ENCODE peak calls at places on chromosomes 3 and 15, in eight cellular contexts. One of them, this sample, is unnamed.
A peak's percentile ranks its signal among the peaks of the same experiment; 100 is the strongest.

GRCh38 chr15:69317392-69317841 is 18.7 kb downstream of the PAQR5 start:
- DNase-seq in OCI-LY7: no peak
- DNase-seq in GM12865: no peak
- DNase-seq in GM13977: no peak
- DNase-seq in lower lobe of right lung: no peak
- DNase-seq in GM13976: no peak
- DNase-seq in fibroblast of the aortic adventitia: no peak
- DNase-seq in mesothelial cell of epicardium: no peak
- DNase-seq in this sample: no peak

GRCh38 chr15:42724276-42724675 is 12.7 kb downstream of the CDAN1 start:
- DNase-seq in OCI-LY7: no peak
- DNase-seq in GM12865: no peak
- DNase-seq in GM13977: peak; percentile 6
- DNase-seq in lower lobe of right lung: no peak
- DNase-seq in GM13976: peak; percentile 7
- DNase-seq in fibroblast of the aortic adventitia: no peak
- DNase-seq in mesothelial cell of epicardium: no peak
- DNase-seq in this sample: no peak

GRCh38 chr3:106482436-106482835 is 613.6 kb upstream of the CBLB start:
- DNase-seq in OCI-LY7: no peak
- DNase-seq in GM12865: no peak
- DNase-seq in GM13977: no peak
- DNase-seq in lower lobe of right lung: no peak
- DNase-seq in GM13976: no peak
- DNase-seq in fibroblast of the aortic adventitia: peak; percentile 46
- DNase-seq in mesothelial cell of epicardium: no peak
- DNase-seq in this sample: no peak

GRCh38 chr15:63083541-63083940 is 38.1 kb upstream of the LACTB start:
- DNase-seq in OCI-LY7: no peak
- DNase-seq in GM12865: no peak
- DNase-seq in GM13977: no peak
- DNase-seq in lower lobe of right lung: no peak
- DNase-seq in GM13976: no peak
- DNase-seq in fibroblast of the aortic adventitia: no peak
- DNase-seq in mesothelial cell of epicardium: no peak
- DNase-seq in this sample: no peak

GRCh38 chr3:127865941-127866340 is 43.6 kb upstream of the MGLL start:
- DNase-seq in OCI-LY7: no peak
- DNase-seq in GM12865: no peak
- DNase-seq in GM13977: no peak
- DNase-seq in lower lobe of right lung: no peak
- DNase-seq in GM13976: no peak
- DNase-seq in fibroblast of the aortic adventitia: peak; percentile 20
- DNase-seq in mesothelial cell of epicardium: no peak
- DNase-seq in this sample: no peak

GRCh38 chr3:150249776-150250175 is 158.3 kb upstream of the TSC22D2 start:
- DNase-seq in OCI-LY7: no peak
- DNase-seq in GM12865: no peak
- DNase-seq in GM13977: no peak
- DNase-seq in lower lobe of right lung: no peak
- DNase-seq in GM13976: no peak
- DNase-seq in fibroblast of the aortic adventitia: no peak
- DNase-seq in mesothelial cell of epicardium: no peak
- DNase-seq in this sample: no peak

GRCh38 chr15:42239528-42240245 is 31.6 kb upstream of the VPS39 start:
- DNase-seq in OCI-LY7: no peak
- DNase-seq in GM12865: no peak
- DNase-seq in GM13977: no peak
- DNase-seq in lower lobe of right lung: no peak
- DNase-seq in GM13976: no peak
- DNase-seq in fibroblast of the aortic adventitia: no peak
- DNase-seq in mesothelial cell of epicardium: no peak
- DNase-seq in this sample: no peak

GRCh38 chr3:125118600-125118999 is 62.8 kb upstream of the HEG1 start:
- DNase-seq in OCI-LY7: no peak
- DNase-seq in GM12865: no peak
- DNase-seq in GM13977: no peak
- DNase-seq in lower lobe of right lung: no peak
- DNase-seq in GM13976: no peak
- DNase-seq in fibroblast of the aortic adventitia: no peak
- DNase-seq in mesothelial cell of epicardium: no peak
- DNase-seq in this sample: peak; percentile 90

GRCh38 chr3:50279255-50280016 is 549 bp downstream of the LSMEM2 start:
- DNase-seq in OCI-LY7: no peak
- DNase-seq in GM12865: no peak
- DNase-seq in GM13977: no peak
- DNase-seq in lower lobe of right lung: no peak
- DNase-seq in GM13976: no peak
- DNase-seq in fibroblast of the aortic adventitia: no peak
- DNase-seq in mesothelial cell of epicardium: no peak
- DNase-seq in this sample: no peak

GRCh38 chr3:22210693-22211092 is 459.7 kb upstream of the ZNF385D start:
- DNase-seq in OCI-LY7: no peak
- DNase-seq in GM12865: no peak
- DNase-seq in GM13977: no peak
- DNase-seq in lower lobe of right lung: no peak
- DNase-seq in GM13976: no peak
- DNase-seq in fibroblast of the aortic adventitia: no peak
- DNase-seq in mesothelial cell of epicardium: no peak
- DNase-seq in this sample: no peak

GRCh38 chr15:67943961-67944674 is 104.3 kb upstream of the RNU6-1 start:
- DNase-seq in OCI-LY7: no peak
- DNase-seq in GM12865: no peak
- DNase-seq in GM13977: no peak
- DNase-seq in lower lobe of right lung: peak; percentile 61
- DNase-seq in GM13976: no peak
- DNase-seq in fibroblast of the aortic adventitia: peak; percentile 75
- DNase-seq in mesothelial cell of epicardium: no peak
- DNase-seq in this sample: no peak

GRCh38 chr3:41026394-41027177 is 172.7 kb upstream of the CTNNB1 start:
- DNase-seq in OCI-LY7: no peak
- DNase-seq in GM12865: no peak
- DNase-seq in GM13977: no peak
- DNase-seq in lower lobe of right lung: peak; percentile 49
- DNase-seq in GM13976: no peak
- DNase-seq in fibroblast of the aortic adventitia: peak; percentile 42
- DNase-seq in mesothelial cell of epicardium: peak; percentile 42
- DNase-seq in this sample: no peak

GRCh38 chr3:152021951-152022461 is 148.6 kb downstream of the SUCNR1 start:
- DNase-seq in OCI-LY7: no peak
- DNase-seq in GM12865: no peak
- DNase-seq in GM13977: no peak
- DNase-seq in lower lobe of right lung: peak; percentile 38
- DNase-seq in GM13976: no peak
- DNase-seq in fibroblast of the aortic adventitia: peak; percentile 37
- DNase-seq in mesothelial cell of epicardium: no peak
- DNase-seq in this sample: no peak

GRCh38 chr3:189446959-189447560 is 184.1 kb upstream of the TP63 start:
- DNase-seq in OCI-LY7: no peak
- DNase-seq in GM12865: no peak
- DNase-seq in GM13977: no peak
- DNase-seq in lower lobe of right lung: no peak
- DNase-seq in GM13976: no peak
- DNase-seq in fibroblast of the aortic adventitia: peak; percentile 53
- DNase-seq in mesothelial cell of epicardium: no peak
- DNase-seq in this sample: no peak

GRCh38 chr3:114709102-114709501 is 415.3 kb downstream of the TIGIT start:
- DNase-seq in OCI-LY7: no peak
- DNase-seq in GM12865: no peak
- DNase-seq in GM13977: no peak
- DNase-seq in lower lobe of right lung: no peak
- DNase-seq in GM13976: peak; percentile 17
- DNase-seq in fibroblast of the aortic adventitia: peak; percentile 40
- DNase-seq in mesothelial cell of epicardium: no peak
- DNase-seq in this sample: no peak

GRCh38 chr15:45448066-45448510 is 69.7 kb upstream of the GATM start:
- DNase-seq in OCI-LY7: no peak
- DNase-seq in GM12865: no peak
- DNase-seq in GM13977: no peak
- DNase-seq in lower lobe of right lung: peak; percentile 76
- DNase-seq in GM13976: peak; percentile 42
- DNase-seq in fibroblast of the aortic adventitia: no peak
- DNase-seq in mesothelial cell of epicardium: no peak
- DNase-seq in this sample: no peak

GRCh38 chr15:28887344-28888174 is 1.8 kb downstream of the APBA2 start:
- DNase-seq in OCI-LY7: no peak
- DNase-seq in GM12865: no peak
- DNase-seq in GM13977: no peak
- DNase-seq in lower lobe of right lung: peak; percentile 30
- DNase-seq in GM13976: no peak
- DNase-seq in fibroblast of the aortic adventitia: no peak
- DNase-seq in mesothelial cell of epicardium: no peak
- DNase-seq in this sample: no peak

GRCh38 chr15:28884151-28884940 is 1.4 kb upstream of the APBA2 start:
- DNase-seq in OCI-LY7: no peak
- DNase-seq in GM12865: no peak
- DNase-seq in GM13977: no peak
- DNase-seq in lower lobe of right lung: no peak
- DNase-seq in GM13976: no peak
- DNase-seq in fibroblast of the aortic adventitia: no peak
- DNase-seq in mesothelial cell of epicardium: no peak
- DNase-seq in this sample: no peak

GRCh38 chr15:28885289-28885629 is 515 bp upstream of the APBA2 start:
- DNase-seq in OCI-LY7: no peak
- DNase-seq in GM12865: no peak
- DNase-seq in GM13977: no peak
- DNase-seq in lower lobe of right lung: no peak
- DNase-seq in GM13976: no peak
- DNase-seq in fibroblast of the aortic adventitia: no peak
- DNase-seq in mesothelial cell of epicardium: no peak
- DNase-seq in this sample: no peak

GRCh38 chr15:28886431-28887343 is 913 bp downstream of the APBA2 start:
- DNase-seq in OCI-LY7: no peak
- DNase-seq in GM12865: no peak
- DNase-seq in GM13977: no peak
- DNase-seq in lower lobe of right lung: peak; percentile 10
- DNase-seq in GM13976: no peak
- DNase-seq in fibroblast of the aortic adventitia: no peak
- DNase-seq in mesothelial cell of epicardium: peak; percentile 48
- DNase-seq in this sample: no peak

DNA sequence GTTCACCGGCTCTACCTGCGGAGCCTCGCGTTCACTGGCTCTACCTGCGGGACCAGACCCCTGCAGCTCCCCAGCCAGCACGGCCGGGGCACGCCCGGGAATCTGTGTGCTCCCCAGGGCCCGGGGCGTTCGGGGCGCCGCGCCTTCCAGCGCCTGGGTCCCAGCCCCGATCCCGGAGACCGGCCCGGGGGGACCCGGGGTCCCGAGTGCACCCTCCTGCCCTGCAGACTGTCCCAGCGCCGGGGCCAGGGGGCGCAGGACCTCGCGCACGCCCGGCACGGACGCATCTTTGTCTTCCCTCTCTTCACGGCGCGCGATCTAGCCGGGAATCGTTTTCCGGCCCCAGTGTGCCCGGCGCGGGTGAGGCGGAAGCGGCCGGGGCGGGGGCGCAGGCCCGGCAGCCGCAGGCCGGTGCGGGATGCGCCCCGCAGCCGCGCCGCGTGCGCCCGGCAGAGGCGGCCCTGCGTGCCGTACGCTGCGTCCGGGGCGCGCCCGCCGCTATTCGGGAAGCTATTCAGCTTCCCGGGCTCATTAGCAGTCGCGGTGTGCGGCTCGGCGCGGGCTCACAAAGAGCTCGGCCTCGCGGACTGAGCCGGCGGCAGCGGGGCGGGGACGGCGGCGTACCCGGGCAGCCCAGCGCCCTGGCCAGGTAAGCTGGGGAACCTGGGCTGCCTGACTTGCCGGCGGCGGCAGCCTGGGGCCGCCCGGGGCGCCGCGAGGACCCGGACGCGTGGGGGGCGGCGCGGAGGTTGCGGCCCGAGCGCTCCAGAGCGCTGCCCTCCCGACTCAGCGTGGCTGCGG is at the start of gene APBA2:
- DNase-seq in OCI-LY7: no peak
- DNase-seq in GM12865: no peak
- DNase-seq in GM13977: no peak
- DNase-seq in lower lobe of right lung: no peak
- DNase-seq in GM13976: no peak
- DNase-seq in fibroblast of the aortic adventitia: peak; percentile 7
- DNase-seq in mesothelial cell of epicardium: peak; percentile 65
- DNase-seq in this sample: no peak
- TF ChIP-seq CTCF in OCI-LY7: no peak
- TF ChIP-seq CTCF in GM12865: no peak
- TF ChIP-seq CTCF in GM13977: no peak
- TF ChIP-seq CTCF in lower lobe of right lung: no peak
- TF ChIP-seq CTCF in GM13976: no peak
- TF ChIP-seq CTCF in fibroblast of the aortic adventitia: no peak
- TF ChIP-seq CTCF in mesothelial cell of epicardium: no peak
- TF ChIP-seq CTCF in this sample: no peak

GRCh38 chr15:70933411-70933810 is 40.8 kb downstream of the LRRC49 start:
- DNase-seq in OCI-LY7: no peak
- DNase-seq in GM12865: no peak
- DNase-seq in GM13977: no peak
- DNase-seq in lower lobe of right lung: no peak
- DNase-seq in GM13976: no peak
- DNase-seq in fibroblast of the aortic adventitia: no peak
- DNase-seq in mesothelial cell of epicardium: no peak
- DNase-seq in this sample: no peak
- TF ChIP-seq CTCF in OCI-LY7: no peak
- TF ChIP-seq CTCF in GM12865: no peak
- TF ChIP-seq CTCF in GM13977: no peak
- TF ChIP-seq CTCF in lower lobe of right lung: no peak
- TF ChIP-seq CTCF in GM13976: no peak
- TF ChIP-seq CTCF in fibroblast of the aortic adventitia: no peak
- TF ChIP-seq CTCF in mesothelial cell of epicardium: no peak
- TF ChIP-seq CTCF in this sample: no peak

GRCh38 chr3:4043867-4044575 is 244.8 kb downstream of the LRRN1 start:
- DNase-seq in OCI-LY7: no peak
- DNase-seq in GM12865: no peak
- DNase-seq in GM13977: no peak
- DNase-seq in lower lobe of right lung: no peak
- DNase-seq in GM13976: no peak
- DNase-seq in fibroblast of the aortic adventitia: no peak
- DNase-seq in mesothelial cell of epicardium: no peak
- DNase-seq in this sample: no peak
- TF ChIP-seq CTCF in OCI-LY7: no peak
- TF ChIP-seq CTCF in GM12865: no peak
- TF ChIP-seq CTCF in GM13977: no peak
- TF ChIP-seq CTCF in lower lobe of right lung: no peak
- TF ChIP-seq CTCF in GM13976: no peak
- TF ChIP-seq CTCF in fibroblast of the aortic adventitia: no peak
- TF ChIP-seq CTCF in mesothelial cell of epicardium: no peak
- TF ChIP-seq CTCF in this sample: no peak

DNA sequence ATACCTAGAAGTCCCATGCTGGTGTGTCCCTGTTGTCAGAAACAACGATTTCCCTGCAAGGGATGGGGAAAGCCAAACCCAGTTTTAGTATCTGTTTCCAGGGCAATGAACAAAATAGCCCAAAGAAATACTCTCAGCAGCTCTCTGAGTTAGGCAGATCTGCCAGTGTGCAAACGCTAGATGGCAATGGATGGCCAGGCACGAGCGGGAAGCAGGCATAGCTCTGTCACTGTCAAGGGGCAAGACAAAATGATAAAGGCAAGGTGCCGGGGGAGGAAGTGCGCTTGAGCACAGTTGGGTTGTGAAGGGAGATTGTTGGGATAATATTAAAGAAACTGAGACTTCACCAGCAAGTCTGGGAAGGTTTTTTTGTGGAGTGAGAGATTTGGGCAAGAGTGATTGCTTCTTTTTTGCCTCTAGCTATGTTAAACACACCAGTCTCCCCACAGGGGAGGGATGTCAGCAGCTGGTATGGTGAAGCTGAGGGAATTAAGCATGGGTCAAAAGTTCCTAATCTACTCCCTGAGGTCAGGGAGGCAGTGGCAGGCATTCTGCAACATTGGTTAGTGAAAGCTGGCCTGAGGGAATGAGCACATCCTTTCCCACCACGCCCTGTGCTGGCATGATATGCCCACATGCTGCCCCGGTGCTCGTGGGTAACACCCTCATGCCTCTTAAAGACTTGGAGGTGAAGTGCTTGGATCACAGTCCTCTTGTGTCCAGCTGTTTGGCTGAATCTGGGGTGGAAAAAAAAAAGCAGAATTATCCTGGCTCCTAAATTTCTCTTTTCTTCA is 117.6 kb downstream of the PDCD6IP start:
- DNase-seq in OCI-LY7: peak; percentile 44
- DNase-seq in GM12865: peak; percentile 66
- DNase-seq in GM13977: peak; percentile 16
- DNase-seq in lower lobe of right lung: no peak
- DNase-seq in GM13976: peak; percentile 48
- DNase-seq in fibroblast of the aortic adventitia: peak; percentile 52
- DNase-seq in mesothelial cell of epicardium: no peak
- DNase-seq in this sample: no peak
- TF ChIP-seq CTCF in OCI-LY7: peak; percentile 66
- TF ChIP-seq CTCF in GM12865: peak; percentile 47
- TF ChIP-seq CTCF in GM13977: peak; percentile 38
- TF ChIP-seq CTCF in lower lobe of right lung: no peak
- TF ChIP-seq CTCF in GM13976: peak; percentile 31
- TF ChIP-seq CTCF in fibroblast of the aortic adventitia: peak; percentile 48
- TF ChIP-seq CTCF in mesothelial cell of epicardium: no peak
- TF ChIP-seq CTCF in this sample: no peak

This sample was measured in vagina.